ENCODE peak calls at places on chromosomes 13 and 19, in four cellular contexts. X, I, F and U are unnamed samples.

GRCh38 chr13:31786011-31786410 is 46.7 kb downstream of the RXFP2 start:
- DNase-seq in X (peak; percentile 68), I (no peak), F (no peak), U (no peak)

GRCh38 chr19:30170495-30171137 is 201.6 kb upstream of the ZNF536 start:
- DNase-seq in X (no peak), I (no peak), F (no peak), U (no peak)

GRCh38 chr19:485583-486236 is 10.6 kb upstream of the MADCAM1 start:
- DNase-seq in X (peak; percentile 11), I (no peak), F (peak; percentile 53), U (no peak)

GRCh38 chr19:19134687-19135158 is 3.6 kb downstream of the TMEM161A start:
- DNase-seq in X (no peak), I (no peak), F (no peak), U (no peak)

GRCh38 chr19:17555929-17556813 is 722 bp downstream of the COLGALT1 start:
- DNase-seq in X (peak; percentile 81), I (no peak), F (no peak), U (no peak)

GRCh38 chr13:74930402-74931165 is 551.4 kb downstream of the TBC1D4 start:
- DNase-seq in X (peak; percentile 22), I (peak; percentile 37), F (no peak), U (no peak)

GRCh38 chr19:18770663-18771327 is 20.3 kb downstream of the COMP start:
- DNase-seq in X (no peak), I (no peak), F (no peak), U (no peak)

GRCh38 chr13:26964278-26965057 is 203.9 kb upstream of the GPR12 start:
- DNase-seq in X (peak; percentile 49), I (no peak), F (no peak), U (no peak)

GRCh38 chr13:100563779-100564178 is 24.8 kb downstream of the GGACT start:
- DNase-seq in X (no peak), I (no peak), F (no peak), U (no peak)

DNA sequence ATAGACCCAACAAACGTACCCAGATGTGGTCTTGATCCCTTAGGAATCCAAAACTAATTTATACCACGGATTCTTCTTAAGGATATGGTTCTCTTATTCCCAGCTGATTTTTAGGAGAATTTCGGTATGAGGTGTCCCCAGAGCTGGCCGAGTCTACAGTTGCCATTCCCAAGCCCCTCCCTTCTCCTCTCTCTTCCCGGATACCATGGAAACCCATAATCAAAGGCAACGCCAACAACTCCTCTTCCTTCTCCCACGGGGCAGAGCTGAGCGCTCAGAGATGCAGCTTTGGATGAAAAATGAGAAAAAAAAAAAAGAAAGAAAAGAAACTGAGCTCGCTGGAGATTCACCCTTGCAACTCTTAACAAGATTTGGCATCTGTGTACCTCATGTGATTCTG is 29.3 kb upstream of the CEBPG start:
- DNase-seq in X (peak; percentile 38), I (no peak), F (no peak), U (no peak)
- TF ChIP-seq CTCF in X (no peak), I (no peak), F (no peak), U (no peak)

GRCh38 chr19:55370305-55370988 is at the start of gene IL11:
- DNase-seq in X (no peak), I (no peak), F (no peak), U (no peak)
- H3K4me3 ChIP-seq in X (peak within 1 kb of the TSS; percentile 56), I (peak within 1 kb of the TSS; percentile 67), F (peak within 1 kb of the TSS; percentile 39), U (peak within 1 kb of the TSS; percentile 47)

GRCh38 chr13:73598021-73598712 is 536.0 kb downstream of the KLF12 start:
- DNase-seq in X (peak; percentile 7), I (no peak), F (no peak), U (no peak)

GRCh38 chr13:73591861-73592260 is 533.1 kb downstream of the KLF5 start:
- DNase-seq in X (no peak), I (no peak), F (no peak), U (no peak)

GRCh38 chr13:73596382-73596781 is 537.6 kb downstream of the KLF5 start:
- DNase-seq in X (no peak), I (no peak), F (no peak), U (no peak)

DNA sequence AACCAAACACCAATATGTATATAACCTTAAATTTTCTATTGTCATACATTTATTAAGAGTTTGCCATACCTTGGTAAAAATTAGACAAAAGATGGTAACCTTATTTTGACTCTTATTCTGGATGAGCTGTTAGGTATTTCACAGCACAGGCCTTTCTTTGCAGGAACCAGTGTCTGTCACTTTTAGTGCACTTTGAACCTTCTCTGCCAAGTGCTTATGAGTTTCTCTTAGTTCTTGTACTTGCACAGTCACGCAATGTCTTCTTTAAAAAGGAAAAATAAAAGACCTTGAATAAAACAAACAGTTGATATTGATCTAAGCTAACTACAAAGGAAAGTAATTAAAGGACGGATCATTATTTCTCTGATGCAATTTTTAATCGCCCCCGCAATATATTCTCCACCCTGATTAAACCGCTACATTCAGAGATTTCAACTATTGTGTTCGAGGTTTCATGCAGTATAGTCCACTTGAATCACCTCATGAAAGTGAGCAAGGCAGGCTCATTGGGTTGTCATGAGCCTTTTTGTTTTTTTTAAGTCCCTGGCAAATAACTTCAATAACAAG is 534.5 kb downstream of the KLF5 start:
- DNase-seq in X (no peak), I (no peak), F (no peak), U (no peak)
- TF ChIP-seq CTCF in X (no peak), I (no peak), F (no peak), U (no peak)

GRCh38 chr19:10751109-10751972 is 33.5 kb downstream of the DNM2 start:
- DNase-seq in X (peak; percentile 24), I (no peak), F (no peak), U (no peak)
- H3K4me3 ChIP-seq in X (no peak overlapping the region), I (no peak overlapping the region), F (no peak overlapping the region), U (no peak overlapping the region)

GRCh38 chr13:38582133-38582532 is 104.7 kb upstream of the FREM2 start:
- DNase-seq in X (peak; percentile 45), I (no peak), F (no peak), U (no peak)
- TF ChIP-seq CTCF in X (peak; percentile 49), I (peak; percentile 40), F (peak; percentile 35), U (peak; percentile 28)